ENCODE peak calls at places on chromosomes 5 and 9, in nine cellular contexts. E is SJSA1; G is CD8-positive, alpha-beta T cell; S is K562; T is heart right ventricle; O is GM23248; K is left ventricle myocardium inferior; L is Caco-2; V is upper lobe of right lung. C is an unnamed sample.
A peak's percentile ranks its signal among the peaks of the same experiment; 100 is the strongest.

GRCh38 chr9:72140582-72140981 is 8.7 kb upstream of the GDA start:
- DNase-seq in T (no peak), E (no peak), K (no peak), L (no peak), G (no peak), S (no peak), O (no peak), V (no peak), C (no peak)

GRCh38 chr5:145531038-145531734 is 304.0 kb downstream of the PRELID2 start:
- DNase-seq in L (peak; percentile 45), T (no peak), E (peak; percentile 38), V (no peak), O (peak; percentile 56), S (no peak), G (no peak), K (no peak), C (no peak)

GRCh38 chr5:71586052-71586940 is 844 bp upstream of the MCCC2 start:
- DNase-seq in O (no peak), V (no peak), S (peak; percentile 85), G (peak; percentile 6), L (peak; percentile 78), K (no peak), E (peak; percentile 90), T (peak; percentile 10), C (no peak)

GRCh38 chr9:79057576-79057975 is 514.2 kb upstream of the TLE4 start:
- DNase-seq in V (no peak), G (no peak), E (no peak), K (no peak), O (peak; percentile 37), S (no peak), T (no peak), L (no peak), C (no peak)

GRCh38 chr5:175248416-175248905 is 195.5 kb downstream of the DRD1 start:
- DNase-seq in T (no peak), O (no peak), V (no peak), L (no peak), E (no peak), K (no peak), S (no peak), G (no peak), C (no peak)

GRCh38 chr9:117278656-117279055 is 136.2 kb downstream of the ASTN2 start:
- DNase-seq in E (no peak), O (no peak), G (no peak), K (no peak), L (no peak), T (no peak), S (no peak), V (no peak), C (no peak)

GRCh38 chr5:58363850-58364249 is 96.0 kb downstream of the PLK2 start:
- DNase-seq in S (no peak), G (no peak), L (no peak), O (no peak), K (no peak), E (no peak), T (no peak), V (no peak), C (no peak)

GRCh38 chr9:77450093-77450475 is 198.0 kb downstream of the GNA14 start:
- DNase-seq in O (no peak), E (no peak), K (no peak), L (no peak), V (no peak), G (no peak), T (no peak), S (no peak), C (no peak)

GRCh38 chr9:40884072-40884901 is 244.2 kb downstream of the FOXD4L6 start:
- DNase-seq in E (no peak), L (no peak), S (no peak), O (no peak), V (peak; percentile 66), K (peak; percentile 15), G (no peak), T (no peak), C (peak; percentile 48)
- H3K9me3 ChIP-seq in E (no peaks in the 10 kb centered on the region), L (no peaks in the 10 kb centered on the region), S (no peaks in the 10 kb centered on the region), O (peaks cover 4% of the 10 kb centered on the region), V (peaks cover 77% of the 10 kb centered on the region), K (peaks cover 100% of the 10 kb centered on the region), G (peaks cover 23% of the 10 kb centered on the region), T (peaks cover 46% of the 10 kb centered on the region), C (peaks cover 4% of the 10 kb centered on the region)

GRCh38 chr9:136454026-136454796 is 14.6 kb upstream of the INPP5E start:
- DNase-seq in E (no peak), L (no peak), T (no peak), G (no peak), K (no peak), O (no peak), S (no peak), V (no peak), C (no peak)
- H3K4me1 ChIP-seq in E (no peaks in the 10 kb centered on the region), L (no peaks in the 10 kb centered on the region), T (no peaks in the 10 kb centered on the region), G (no peaks in the 10 kb centered on the region), K (no peaks in the 10 kb centered on the region), O (no peaks in the 10 kb centered on the region), S (no peaks in the 10 kb centered on the region), V (no peaks in the 10 kb centered on the region), C (no peaks in the 10 kb centered on the region)

GRCh38 chr5:67538855-67539506 is 342.4 kb upstream of the CD180 start:
- DNase-seq in V (no peak), E (no peak), K (no peak), O (no peak), S (no peak), G (no peak), T (no peak), L (no peak), C (no peak)
- H3K9me3 ChIP-seq in V (no peaks in the 10 kb centered on the region), E (no peaks in the 10 kb centered on the region), K (no peaks in the 10 kb centered on the region), O (no peaks in the 10 kb centered on the region), S (no peaks in the 10 kb centered on the region), G (no peaks in the 10 kb centered on the region), T (no peaks in the 10 kb centered on the region), L (no peaks in the 10 kb centered on the region), C (no peaks in the 10 kb centered on the region)

DNA sequence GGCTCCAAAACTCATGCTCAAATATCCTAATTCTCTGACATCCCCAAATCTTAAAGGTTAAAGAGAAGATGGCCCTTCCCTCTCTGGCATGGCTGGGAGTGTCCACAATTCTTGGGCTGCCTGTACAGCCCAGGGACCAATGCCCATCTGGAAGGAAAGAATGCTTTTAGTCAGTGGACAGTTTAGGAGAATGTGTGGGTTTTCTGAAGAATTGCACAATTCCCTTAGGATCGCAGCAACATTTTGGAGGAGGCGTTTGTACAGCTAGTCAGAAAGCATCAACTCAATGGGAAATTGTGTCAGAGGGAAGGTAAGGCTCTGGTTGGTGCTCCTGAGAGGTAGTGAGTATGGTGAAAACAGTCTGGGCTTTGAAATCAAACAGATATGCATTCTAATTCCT is 15.0 kb downstream of the FAM193B start:
- DNase-seq in V (no peak), G (no peak), L (no peak), S (no peak), O (peak; percentile 96), T (no peak), E (no peak), K (no peak), C (peak; percentile 62)
- H3K4me1 ChIP-seq in V (peaks cover 20% of the 10 kb centered on the region), G (no peaks in the 10 kb centered on the region), L (peaks cover 8% of the 10 kb centered on the region), S (no peaks in the 10 kb centered on the region), O (peaks cover 47% of the 10 kb centered on the region), T (peaks cover 65% of the 10 kb centered on the region), E (peaks cover 29% of the 10 kb centered on the region), K (peaks cover 83% of the 10 kb centered on the region), C (peaks cover 21% of the 10 kb centered on the region)

DNA sequence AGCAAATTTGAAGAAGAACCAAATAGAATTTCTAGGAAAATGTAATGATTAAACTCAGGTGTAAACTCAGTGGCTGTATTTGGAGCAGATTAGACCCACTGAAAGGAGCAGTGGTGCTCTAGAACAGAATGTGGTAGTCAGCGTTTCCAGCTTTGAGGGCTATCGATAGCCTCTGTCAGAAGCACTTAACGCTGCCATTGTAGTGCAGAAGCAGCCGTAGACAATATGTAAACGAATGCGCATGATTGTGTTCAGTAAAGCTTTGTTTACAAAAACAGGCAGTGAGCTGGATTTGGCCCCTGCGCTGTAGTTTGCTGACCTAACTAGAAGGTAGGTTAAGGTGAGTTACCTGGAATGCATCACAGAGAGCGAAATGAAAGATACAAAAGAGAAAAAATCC is 72.0 kb downstream of the FAM78A start:
- DNase-seq in O (no peak), K (no peak), G (no peak), T (no peak), S (no peak), L (no peak), V (no peak), E (no peak), C (no peak)
- H3K9me3 ChIP-seq in O (no peaks in the 10 kb centered on the region), K (no peaks in the 10 kb centered on the region), G (no peaks in the 10 kb centered on the region), T (no peaks in the 10 kb centered on the region), S (no peaks in the 10 kb centered on the region), L (no peaks in the 10 kb centered on the region), V (no peaks in the 10 kb centered on the region), E (no peaks in the 10 kb centered on the region), C (no peaks in the 10 kb centered on the region)

GRCh38 chr5:172648755-172649154 is 7.7 kb downstream of the NEURL1B start:
- DNase-seq in V (no peak), G (no peak), S (no peak), T (no peak), O (no peak), L (no peak), E (no peak), K (no peak), C (peak; percentile 39)

GRCh38 chr5:172646716-172647285 is 5.7 kb downstream of the NEURL1B start:
- DNase-seq in V (peak; percentile 61), O (peak; percentile 28), G (no peak), L (peak; percentile 25), S (peak; percentile 59), T (peak; percentile 66), E (no peak), K (peak; percentile 47), C (peak; percentile 46)

GRCh38 chr5:172648008-172648359 is 6.9 kb downstream of the NEURL1B start:
- DNase-seq in K (no peak), T (no peak), S (no peak), O (no peak), L (peak; percentile 48), G (no peak), E (no peak), V (no peak), C (peak; percentile 51)

GRCh38 chr5:172645271-172645670 is 4.2 kb downstream of the NEURL1B start:
- DNase-seq in K (no peak), T (no peak), E (no peak), S (no peak), G (no peak), O (no peak), L (no peak), V (peak; percentile 43), C (peak; percentile 9)

GRCh38 chr5:172647341-172648007 is 6.4 kb downstream of the NEURL1B start:
- DNase-seq in V (no peak), T (no peak), S (no peak), L (no peak), G (no peak), K (no peak), E (no peak), O (no peak), C (peak; percentile 60)
- H3K4me1 ChIP-seq in V (peaks cover 5% of the 10 kb centered on the region), T (peaks cover 98% of the 10 kb centered on the region), S (no peaks in the 10 kb centered on the region), L (peaks cover 21% of the 10 kb centered on the region), G (no peaks in the 10 kb centered on the region), K (peaks cover 100% of the 10 kb centered on the region), E (peaks cover 20% of the 10 kb centered on the region), O (no peaks in the 10 kb centered on the region), C (no peaks in the 10 kb centered on the region)

DNA sequence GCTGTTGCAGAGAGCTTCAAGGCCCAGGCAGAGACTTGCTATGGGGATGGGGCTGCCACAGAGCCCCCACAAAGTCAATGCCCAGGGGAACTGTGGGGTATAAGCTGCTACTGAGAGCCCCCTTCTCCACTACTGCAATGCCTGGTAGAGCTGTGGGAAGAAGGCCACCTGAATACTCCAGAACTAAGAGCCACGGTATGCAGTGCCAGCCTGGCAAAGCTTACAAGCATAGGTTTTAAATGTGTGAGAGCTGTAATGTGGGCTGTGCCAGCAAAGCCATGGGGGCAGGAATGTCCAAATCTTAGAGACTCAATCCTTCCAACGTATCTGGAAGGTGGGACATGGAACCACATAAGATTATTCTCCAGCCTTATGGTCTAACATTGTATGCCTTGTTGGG is 49.2 kb downstream of the XRCC4 start:
- DNase-seq in G (no peak), E (no peak), S (no peak), V (no peak), K (no peak), L (no peak), T (no peak), O (no peak), C (no peak)
- H3K9me3 ChIP-seq in G (no peaks in the 10 kb centered on the region), E (no peaks in the 10 kb centered on the region), S (no peaks in the 10 kb centered on the region), V (no peaks in the 10 kb centered on the region), K (peaks cover 3% of the 10 kb centered on the region), L (no peaks in the 10 kb centered on the region), T (no peaks in the 10 kb centered on the region), O (no peaks in the 10 kb centered on the region), C (no peaks in the 10 kb centered on the region)

C was measured in aorta.